ENCODE peak calls at places on chromosome 4, in nine cellular contexts. H, L, J, E, R, V, I, B and U are unnamed samples.

GRCh38 chr4:70183168-70183939 is 12.2 kb upstream of the ODAM start:
- DNase-seq in V (no peak), R (peak; percentile 10), I (peak; percentile 1), L (no peak), E (peak; percentile 5), H (peak; percentile 35), J (peak; percentile 89), B (peak; percentile 34), U (peak; percentile 36)

GRCh38 chr4:145824469-145824868 is 114.2 kb downstream of the ZNF827 start:
- DNase-seq in J (no peak), L (no peak), R (no peak), H (peak; percentile 33), V (no peak), E (no peak), B (no peak), I (no peak), U (no peak)

GRCh38 chr4:40736910-40737309 is 12.8 kb upstream of the NSUN7 start:
- DNase-seq in V (no peak), R (peak; percentile 31), E (no peak), J (peak; percentile 70), L (no peak), B (no peak), I (no peak), H (no peak), U (peak; percentile 17)

GRCh38 chr4:6595897-6596537 is 21.0 kb downstream of the MAN2B2 start:
- DNase-seq in L (no peak), R (no peak), E (no peak), V (no peak), H (peak; percentile 69), J (no peak), I (no peak), B (no peak), U (peak; percentile 6)

GRCh38 chr4:6263541-6264540 is 5.8 kb upstream of the WFS1 start:
- DNase-seq in I (no peak), H (peak; percentile 61), J (peak; percentile 86), L (no peak), B (no peak), E (no peak), R (peak; percentile 55), V (peak; percentile 51), U (no peak)

GRCh38 chr4:113499696-113500095 is 261.8 kb downstream of the CAMK2D start:
- DNase-seq in I (peak; percentile 71), H (no peak), V (no peak), L (no peak), J (peak; percentile 88), E (peak; percentile 39), B (no peak), R (peak; percentile 58), U (peak; percentile 16)

GRCh38 chr4:105637409-105638258 is 70.9 kb downstream of the INTS12 start:
- DNase-seq in V (peak; percentile 43), B (no peak), H (no peak), J (peak; percentile 86), I (no peak), E (no peak), R (no peak), L (no peak), U (peak; percentile 29)

GRCh38 chr4:168830777-168831512 is 179.1 kb downstream of the CBR4 start:
- DNase-seq in E (no peak), V (no peak), I (no peak), B (no peak), H (no peak), R (no peak), J (peak; percentile 58), L (no peak), U (no peak)

GRCh38 chr4:139595989-139596679 is 40.1 kb upstream of the SETD7 start:
- DNase-seq in L (no peak), R (peak; percentile 46), H (no peak), B (no peak), J (peak; percentile 43), I (no peak), E (no peak), V (no peak), U (no peak)

GRCh38 chr4:11436673-11437072 is 8.0 kb upstream of the HS3ST1 start:
- DNase-seq in E (no peak), V (no peak), B (no peak), J (no peak), I (no peak), H (peak; percentile 22), L (no peak), R (peak; percentile 63), U (no peak)

GRCh38 chr4:54363037-54363436 is 133.9 kb downstream of the PDGFRA start:
- DNase-seq in B (no peak), I (no peak), H (peak; percentile 16), R (no peak), L (no peak), V (no peak), E (no peak), J (no peak), U (no peak)

GRCh38 chr4:112403072-112403945 is 106.1 kb downstream of the ALPK1 start:
- DNase-seq in E (no peak), B (no peak), J (peak; percentile 9), V (no peak), H (no peak), R (no peak), I (no peak), L (no peak), U (no peak)

GRCh38 chr4:74441744-74442143 is 3.2 kb upstream of the AREG start:
- DNase-seq in R (no peak), J (no peak), H (no peak), E (no peak), B (no peak), V (no peak), I (no peak), L (no peak), U (peak; percentile 60)

GRCh38 chr4:166073783-166074182 is 200.7 kb downstream of the TLL1 start:
- DNase-seq in V (no peak), R (no peak), J (no peak), H (no peak), I (no peak), B (no peak), L (no peak), E (no peak), U (no peak)

GRCh38 chr4:27024807-27025206 is 164.2 kb downstream of the STIM2 start:
- DNase-seq in J (peak; percentile 28), H (peak; percentile 23), I (no peak), E (no peak), L (no peak), B (no peak), R (no peak), V (no peak), U (no peak)

GRCh38 chr4:41814565-41814964 is 66.0 kb upstream of the PHOX2B start:
- DNase-seq in H (peak; percentile 57), E (peak; percentile 4), I (peak; percentile 4), J (peak; percentile 34), V (peak; percentile 11), L (no peak), R (peak; percentile 1), B (peak; percentile 34), U (no peak)

GRCh38 chr4:111296466-111296865 is 673.6 kb upstream of the PITX2 start:
- DNase-seq in B (no peak), L (no peak), I (no peak), E (no peak), H (no peak), V (no peak), J (no peak), R (no peak), U (no peak)

GRCh38 chr4:81459233-81459632 is 12.5 kb downstream of the RASGEF1B start:
- DNase-seq in B (no peak), R (no peak), H (no peak), V (no peak), J (no peak), E (no peak), L (no peak), I (no peak), U (no peak)
- TF ChIP-seq CTCF in B (no peak), R (no peak), H (no peak), V (no peak), J (no peak), E (no peak), L (no peak), I (no peak), U (no peak)

GRCh38 chr4:133641191-133641590 is 492.1 kb downstream of the PCDH10 start:
- DNase-seq in I (no peak), L (no peak), R (no peak), H (no peak), J (no peak), V (no peak), B (no peak), E (no peak), U (no peak)
- TF ChIP-seq CTCF in I (no peak), L (no peak), R (no peak), H (no peak), J (no peak), V (no peak), B (no peak), E (no peak), U (no peak)

GRCh38 chr4:4395849-4396627 is 9.1 kb downstream of the NSG1 start:
- DNase-seq in J (peak; percentile 48), I (peak; percentile 42), B (no peak), H (peak; percentile 40), R (no peak), V (no peak), L (no peak), E (no peak), U (no peak)
- TF ChIP-seq CTCF in J (peak; percentile 17), I (peak; percentile 0), B (no peak), H (no peak), R (no peak), V (no peak), L (no peak), E (no peak), U (no peak)

DNA sequence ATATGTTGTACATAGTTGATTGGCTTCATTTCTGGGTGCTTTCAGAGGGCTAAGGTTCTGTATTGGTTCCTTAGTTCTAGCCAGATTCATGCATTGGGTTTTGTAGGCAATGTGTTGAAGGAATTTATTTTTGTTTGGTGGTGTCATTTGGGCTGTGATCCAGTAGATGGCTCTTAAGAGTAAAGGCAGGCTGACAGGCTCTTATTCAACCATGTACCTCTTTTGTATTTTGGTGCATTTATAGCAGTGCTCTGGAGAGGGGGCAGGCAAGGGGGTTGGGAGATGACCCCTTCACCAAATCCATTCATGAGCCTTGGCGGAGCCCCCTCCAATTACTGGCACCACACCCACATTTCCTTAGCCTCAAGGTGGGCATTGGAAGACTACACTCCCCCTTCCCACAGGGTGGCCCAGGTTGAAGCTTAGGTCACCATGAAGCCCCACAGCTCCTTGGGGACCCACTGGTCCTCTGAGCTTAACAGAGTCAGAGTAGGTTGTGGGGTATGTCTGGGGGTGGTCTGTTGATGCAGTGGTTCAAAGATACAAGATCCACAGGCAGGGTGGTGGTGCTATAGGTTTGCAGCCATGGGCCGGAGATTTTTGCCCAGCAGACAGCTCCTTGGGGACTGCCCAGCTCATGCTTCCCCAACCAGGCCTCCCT is 143.0 kb upstream of the GNPDA2 start:
- DNase-seq in B (no peak), J (peak; percentile 48), I (no peak), H (no peak), L (no peak), V (no peak), E (no peak), R (peak; percentile 5), U (no peak)
- TF ChIP-seq CTCF in B (peak; percentile 23), J (peak; percentile 42), I (no peak), H (no peak), L (no peak), V (no peak), E (no peak), R (no peak), U (peak; percentile 49)